ENCODE peak calls at places on chromosomes 12 and 14, in four cellular contexts. X is psoas muscle, D is heart right ventricle, F is right cardiac atrium. O is an unnamed sample.

GRCh38 chr14:40581264-40581663 is 1025.4 kb upstream of the LRFN5 start:
- DNase-seq in D (no peak), X (no peak), F (no peak), O (no peak)

GRCh38 chr12:54154708-54155316 is 34.0 kb downstream of the SMUG1 start:
- DNase-seq in X (no peak), F (no peak), D (no peak), O (no peak)

GRCh38 chr12:67651380-67651695 is 2.8 kb downstream of the DYRK2 start:
- DNase-seq in D (no peak), X (no peak), F (no peak), O (peak; percentile 77)

GRCh38 chr14:50758945-50759344 is 72.0 kb downstream of the NIN start:
- DNase-seq in X (no peak), D (no peak), F (no peak), O (no peak)

GRCh38 chr12:32548691-32549412 is 130.2 kb upstream of the DNM1L start:
- DNase-seq in X (peak; percentile 28), F (no peak), D (peak; percentile 61), O (no peak)

GRCh38 chr12:104026841-104027599 is 23.0 kb downstream of the GLT8D2 start:
- DNase-seq in X (no peak), D (no peak), F (no peak), O (no peak)

GRCh38 chr14:52494444-52494843 is 57.9 kb downstream of the TXNDC16 start:
- DNase-seq in X (no peak), F (no peak), D (no peak), O (no peak)

GRCh38 chr12:92871121-92871520 is 58.0 kb downstream of the EEA1 start:
- DNase-seq in F (no peak), X (no peak), D (no peak), O (no peak)

GRCh38 chr14:50344116-50344775 is 32.1 kb downstream of the DMAC2L start:
- DNase-seq in D (no peak), F (no peak), X (no peak), O (no peak)

GRCh38 chr12:129531004-129531403 is 372.8 kb downstream of the TMEM132D start:
- DNase-seq in D (no peak), X (no peak), F (no peak), O (no peak)

GRCh38 chr14:81211844-81212243 is 8.9 kb downstream of the GTF2A1 start:
- DNase-seq in X (peak; percentile 35), D (peak; percentile 29), F (peak; percentile 61), O (peak; percentile 93)

GRCh38 chr12:116053479-116054195 is 223.9 kb downstream of the MED13L start:
- DNase-seq in D (peak; percentile 24), F (peak; percentile 62), X (peak; percentile 32), O (no peak)

GRCh38 chr14:75046899-75047298 is 4.4 kb downstream of the MLH3 start:
- DNase-seq in F (no peak), D (no peak), X (no peak), O (no peak)

GRCh38 chr14:91061309-91061887 is 957 bp upstream of the RPS6KA5 start:
- DNase-seq in D (no peak), F (no peak), X (no peak), O (peak; percentile 71)

GRCh38 chr12:27966870-27967269 is 5.7 kb downstream of the PTHLH start:
- DNase-seq in X (no peak), D (no peak), F (no peak), O (no peak)

GRCh38 chr12:68733661-68734071 is 12.3 kb upstream of the SLC35E3 start:
- DNase-seq in D (no peak), X (no peak), F (no peak), O (no peak)

GRCh38 chr14:89331398-89331797 is 85.6 kb downstream of the FOXN3 start:
- DNase-seq in D (no peak), X (no peak), F (no peak), O (no peak)

GRCh38 chr12:68121143-68121542 is 38.4 kb downstream of the IFNG start:
- DNase-seq in D (no peak), X (no peak), F (no peak), O (no peak)

GRCh38 chr12:107651867-107652449 is 33.6 kb upstream of the PWP1 start:
- DNase-seq in D (no peak), X (no peak), F (no peak), O (no peak)

GRCh38 chr14:59629384-59630158 is 53.0 kb upstream of the CCDC175 start:
- DNase-seq in D (no peak), F (no peak), X (no peak), O (no peak)

GRCh38 chr12:128325646-128326045 is 58.7 kb downstream of the TMEM132C start:
- DNase-seq in F (no peak), X (no peak), D (no peak), O (no peak)

GRCh38 chr14:102917469-102918211 is 4.8 kb upstream of the AMN start:
- DNase-seq in D (peak; percentile 49), X (peak; percentile 57), F (peak; percentile 80), O (peak; percentile 94)

GRCh38 chr14:102655154-102655553 is 62.7 kb downstream of the RCOR1 start:
- DNase-seq in X (no peak), F (no peak), D (no peak), O (no peak)

GRCh38 chr12:9363145-9363544 is 154.9 kb upstream of the PZP start:
- DNase-seq in X (no peak), F (no peak), D (no peak), O (no peak)

GRCh38 chr14:51540364-51540763 is 111.3 kb upstream of the FRMD6 start:
- DNase-seq in D (no peak), X (no peak), F (no peak), O (no peak)

GRCh38 chr14:57378661-57379060 is 11.7 kb upstream of the NAA30 start:
- DNase-seq in D (no peak), F (no peak), X (no peak), O (no peak)

GRCh38 chr12:6872073-6873048 is 742 bp downstream of the SPSB2 start:
- DNase-seq in D (peak; percentile 83), X (peak; percentile 86), F (peak; percentile 95), O (peak; percentile 93)

GRCh38 chr12:101877816-101878811 is 734 bp downstream of the DRAM1 start:
- DNase-seq in X (peak; percentile 37), D (no peak), F (no peak), O (no peak)

GRCh38 chr12:105983622-105984325 is 155.0 kb downstream of the NUAK1 start:
- DNase-seq in F (no peak), D (no peak), X (no peak), O (no peak)

GRCh38 chr14:24398943-24399801 is at the start of gene NYNRIN:
- DNase-seq in F (peak; percentile 91), X (peak; percentile 65), D (no peak), O (no peak)

GRCh38 chr14:52299692-52300278 is 14.3 kb upstream of the PTGER2 start:
- DNase-seq in F (no peak), D (no peak), X (no peak), O (peak; percentile 83)

GRCh38 chr14:24430143-24430681 is 458 bp downstream of the KHNYN start:
- DNase-seq in D (peak; percentile 86), F (peak; percentile 95), X (peak; percentile 85), O (peak; percentile 80)

GRCh38 chr14:30725763-30726162 is 103.6 kb downstream of the SCFD1 start:
- DNase-seq in F (no peak), X (no peak), D (no peak), O (no peak)

DNA sequence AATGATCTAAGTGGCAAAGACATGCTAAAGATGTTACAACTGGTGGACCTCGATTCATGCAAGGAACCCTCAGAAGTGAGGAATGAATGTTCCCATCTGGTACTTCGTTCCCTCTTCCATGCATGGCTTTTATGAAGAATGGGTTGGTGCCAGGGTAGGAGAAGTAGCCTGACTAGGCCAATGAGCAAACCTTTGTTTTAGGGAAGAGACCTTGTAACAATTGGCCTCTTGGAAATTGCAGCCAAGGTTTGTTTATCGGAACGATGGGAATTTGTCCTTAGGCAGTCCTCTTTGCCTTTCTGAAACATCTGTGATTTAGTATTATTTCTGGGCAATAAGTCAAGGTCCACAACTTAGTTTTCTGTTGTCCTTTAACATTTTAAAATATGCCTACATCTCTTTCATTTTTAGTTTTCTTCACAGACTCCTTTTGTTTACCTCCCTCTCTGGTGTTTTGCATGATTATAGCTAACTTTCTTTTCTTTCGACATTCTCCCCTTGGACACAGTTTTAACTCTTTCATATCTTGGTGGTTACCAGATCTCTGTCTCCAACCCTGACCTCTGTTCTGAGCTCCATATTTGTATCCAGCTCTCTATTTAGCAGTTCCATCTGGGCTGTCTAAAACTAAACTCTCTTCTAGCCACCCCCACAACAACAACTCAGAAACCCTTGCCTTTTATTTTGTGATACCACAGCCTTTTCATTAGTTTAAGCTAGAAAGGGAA is 70.0 kb downstream of the DIP2B start:
- DNase-seq in D (no peak), X (no peak), F (no peak), O (no peak)
- H3K4me1 ChIP-seq in D (peaks cover 62% of the 10 kb centered on the region), X (peaks cover 49% of the 10 kb centered on the region), F (peaks cover 11% of the 10 kb centered on the region), O (peaks cover 29% of the 10 kb centered on the region)

DNA sequence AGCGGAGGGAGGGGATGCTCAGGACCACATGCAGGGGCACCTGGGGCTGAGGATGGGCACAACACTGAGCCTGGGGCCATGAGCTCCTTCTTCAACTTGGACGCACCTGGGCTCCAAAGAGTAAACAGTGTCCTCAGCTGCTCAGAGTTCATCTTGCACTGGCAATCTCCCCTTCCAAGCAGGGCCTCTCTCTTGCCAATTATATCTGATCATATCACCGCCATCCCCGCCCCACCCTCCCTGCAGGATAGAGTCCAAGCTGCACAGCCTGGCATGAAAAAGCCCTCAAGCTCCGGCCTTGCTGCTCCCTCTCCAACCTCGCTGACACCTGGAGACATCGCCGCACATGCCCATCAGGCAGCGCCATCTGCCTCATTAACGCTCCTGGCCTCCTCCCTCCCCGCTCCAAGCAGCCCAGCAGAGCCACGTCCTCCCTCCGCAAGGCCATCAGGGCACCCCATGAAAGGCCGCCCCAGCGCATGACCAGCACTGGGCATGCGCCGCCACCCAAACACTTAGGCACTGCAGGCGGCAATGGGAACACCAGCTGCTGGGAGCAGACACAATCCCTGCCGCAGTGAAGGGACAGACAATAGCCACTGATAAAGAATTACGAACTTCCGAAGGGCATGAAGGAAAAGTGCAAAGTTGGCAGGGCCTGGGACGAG is 88.8 kb downstream of the CHGA start:
- DNase-seq in D (no peak), F (peak; percentile 57), X (no peak), O (no peak)
- H3K4me1 ChIP-seq in D (peaks cover 100% of the 10 kb centered on the region), F (peaks cover 62% of the 10 kb centered on the region), X (peaks cover 58% of the 10 kb centered on the region), O (no peaks in the 10 kb centered on the region)

GRCh38 chr12:109877504-109878246 is 2.7 kb downstream of the GLTP start:
- DNase-seq in X (no peak), F (no peak), D (no peak), O (no peak)
- H3K4me1 ChIP-seq in X (peaks cover 19% of the 10 kb centered on the region), F (peaks cover 10% of the 10 kb centered on the region), D (peaks cover 32% of the 10 kb centered on the region), O (peaks cover 33% of the 10 kb centered on the region)

DNA sequence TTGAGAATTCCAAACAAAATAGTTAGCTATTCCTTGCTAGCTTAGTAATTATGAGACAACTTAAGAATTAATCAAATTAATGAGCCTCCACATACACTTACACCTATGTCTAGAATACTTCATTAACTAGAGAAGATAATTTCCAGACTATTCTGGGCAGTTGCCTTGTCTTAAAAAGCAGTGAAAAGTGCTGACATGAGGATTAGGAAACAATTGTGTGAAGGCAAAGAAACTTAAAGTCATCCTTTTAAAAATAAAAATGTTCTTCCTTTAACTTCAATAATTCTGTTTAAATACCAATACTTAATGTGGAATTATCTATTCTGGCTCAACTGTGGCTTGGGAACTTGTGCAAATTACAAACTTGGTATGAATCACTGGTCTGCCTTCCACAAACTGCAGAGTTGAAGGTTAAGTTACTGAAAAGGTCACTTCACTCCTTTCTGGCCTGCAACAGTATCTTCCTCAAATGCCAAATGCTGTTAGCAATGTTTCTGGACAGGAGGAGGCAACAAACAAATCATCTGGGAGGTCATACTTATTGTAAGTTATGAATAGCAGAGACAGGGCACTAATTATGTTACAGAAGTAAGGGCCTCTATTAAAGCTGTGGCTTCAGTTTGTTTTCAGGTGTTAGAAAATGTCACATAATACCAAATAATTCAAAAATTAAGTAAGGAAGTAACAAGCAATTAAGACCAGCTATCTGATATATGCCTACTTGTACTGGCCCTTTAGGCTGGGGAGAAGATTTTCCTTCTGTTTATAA is 19.2 kb downstream of the PPTC7 start:
- DNase-seq in X (no peak), F (no peak), D (no peak), O (peak; percentile 59)
- H3K4me1 ChIP-seq in X (peaks cover 69% of the 10 kb centered on the region), F (peaks cover 12% of the 10 kb centered on the region), D (peaks cover 72% of the 10 kb centered on the region), O (peaks cover 84% of the 10 kb centered on the region)